ENCODE peak calls at places on chromosome X, in eight cellular contexts. F is kidney; Q is DND-41; U is upper lobe of right lung; J is HAP-1; D is stomach; K is IMR-90; P is CD8-positive, alpha-beta memory T cell. I is an unnamed sample. For H3K36me3, the result is how much of the 10 kb centered on the place peaks cover.

GRCh38 chrX:3576886-3577516 is 136.4 kb downstream of the PRKX start:
- DNase-seq in F (no peak), Q (no peak), U (no peak), J (no peak), D (no peak), K (peak), P (no peak), I (no peak)

GRCh38 chrX:43493751-43494150 is 162.3 kb upstream of the MAOA start:
- DNase-seq in F (no peak), Q (no peak), U (no peak), J (no peak), D (no peak), K (no peak), P (no peak), I (no peak)

GRCh38 chrX:131058136-131058868 is at the start of gene ARHGAP36:
- DNase-seq in F (no peak), Q (no peak), U (no peak), J (no peak), D (no peak), K (no peak), P (no peak), I (no peak)

GRCh38 chrX:16832301-16832700 is 37.9 kb downstream of the RBBP7 start:
- DNase-seq in F (no peak), Q (no peak), U (no peak), J (no peak), D (no peak), K (peak), P (no peak), I (no peak)

GRCh38 chrX:104681214-104681613 is 115.2 kb downstream of the IL1RAPL2 start:
- DNase-seq in F (no peak), Q (no peak), U (no peak), J (no peak), D (no peak), K (no peak), P (no peak), I (no peak)

GRCh38 chrX:129606918-129607317 is 47.8 kb downstream of the APLN start:
- DNase-seq in F (no peak), Q (peak), U (no peak), J (peak), D (peak), K (peak), P (peak), I (peak)

GRCh38 chrX:1564750-1565683 is 26.4 kb upstream of the AKAP17A start:
- DNase-seq in F (no peak), Q (peak), U (peak), J (no peak), D (peak), K (no peak), P (no peak), I (peak)

GRCh38 chrX:68568136-68568535 is 69.3 kb downstream of the YIPF6 start:
- DNase-seq in F (no peak), Q (no peak), U (no peak), J (no peak), D (no peak), K (no peak), P (no peak), I (no peak)

GRCh38 chrX:6187256-6187655 is 41.4 kb downstream of the NLGN4X start:
- DNase-seq in F (no peak), Q (no peak), U (no peak), J (no peak), D (no peak), K (no peak), P (no peak), I (no peak)

GRCh38 chrX:39261446-39262147 is 460.3 kb downstream of the MID1IP1 start:
- DNase-seq in F (no peak), Q (peak), U (no peak), J (peak), D (no peak), K (no peak), P (no peak), I (no peak)

GRCh38 chrX:129667412-129667811 is 12.7 kb upstream of the APLN start:
- DNase-seq in F (no peak), Q (no peak), U (no peak), J (no peak), D (no peak), K (no peak), P (no peak), I (no peak)

GRCh38 chrX:397575-397974 is 10.9 kb upstream of the PPP2R3B start:
- DNase-seq in F (no peak), Q (no peak), U (no peak), J (peak), D (no peak), K (peak), P (no peak), I (no peak)

GRCh38 chrX:115958687-115959359 is 211.7 kb upstream of the AGTR2 start:
- DNase-seq in F (no peak), Q (no peak), U (no peak), J (no peak), D (no peak), K (no peak), P (no peak), I (no peak)

GRCh38 chrX:31679861-31680260 is 608.0 kb upstream of the FTHL17 start:
- DNase-seq in F (no peak), Q (no peak), U (no peak), J (no peak), D (no peak), K (no peak), P (no peak), I (no peak)

GRCh38 chrX:136121788-136122187 is 25.5 kb upstream of the FHL1 start:
- DNase-seq in F (no peak), Q (no peak), U (no peak), J (no peak), D (no peak), K (no peak), P (no peak), I (no peak)

GRCh38 chrX:136126371-136126770 is 21.0 kb upstream of the FHL1 start:
- DNase-seq in F (no peak), Q (no peak), U (no peak), J (no peak), D (no peak), K (no peak), P (no peak), I (no peak)

GRCh38 chrX:136126892-136127406 is 20.4 kb upstream of the FHL1 start:
- DNase-seq in F (no peak), Q (no peak), U (no peak), J (no peak), D (no peak), K (peak), P (no peak), I (no peak)

GRCh38 chrX:136125106-136125505 is 22.2 kb upstream of the FHL1 start:
- DNase-seq in F (no peak), Q (no peak), U (no peak), J (no peak), D (no peak), K (no peak), P (no peak), I (no peak)

GRCh38 chrX:136122207-136122606 is 25.1 kb upstream of the FHL1 start:
- DNase-seq in F (no peak), Q (no peak), U (no peak), J (no peak), D (no peak), K (no peak), P (no peak), I (no peak)
- H3K36me3 ChIP-seq in F (under half), Q (under half), U (under half), J (under half), D (under half), K (under half), P (under half), I (under half)

DNA sequence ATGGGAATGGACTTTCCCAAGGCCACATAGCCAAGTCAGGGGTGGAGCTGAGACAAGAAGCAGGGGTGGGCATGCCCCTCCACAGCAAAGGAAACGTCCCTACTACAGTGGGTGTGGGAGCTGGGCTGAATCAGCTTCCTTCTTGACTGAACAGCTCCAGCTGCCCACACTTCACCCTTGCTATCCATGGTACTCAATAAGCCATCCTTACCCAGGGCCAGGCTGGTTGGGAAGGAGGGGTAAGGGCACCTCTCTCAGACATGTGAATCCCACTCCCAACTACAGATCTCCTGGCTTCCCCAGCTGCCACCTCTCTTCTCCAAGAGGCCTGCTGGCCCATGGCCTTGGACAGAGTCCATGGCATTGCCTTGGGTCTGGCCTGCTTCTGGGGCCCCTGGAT is 21.0 kb downstream of the LAS1L start:
- DNase-seq in F (no peak), Q (no peak), U (no peak), J (no peak), D (no peak), K (no peak), P (no peak), I (no peak)
- H3K36me3 ChIP-seq in F (under half), Q (half or more), U (under half), J (half or more), D (half or more), K (under half), P (under half), I (under half)

GRCh38 chrX:24728530-24728929 is 34.8 kb downstream of the POLA1 start:
- DNase-seq in F (no peak), Q (no peak), U (no peak), J (no peak), D (no peak), K (no peak), P (no peak), I (no peak)
- H3K36me3 ChIP-seq in F (under half), Q (half or more), U (under half), J (half or more), D (under half), K (under half), P (under half), I (under half)

GRCh38 chrX:47202877-47203276 is 9.2 kb downstream of the UBA1 start:
- DNase-seq in F (no peak), Q (no peak), U (no peak), J (no peak), D (no peak), K (no peak), P (no peak), I (no peak)
- H3K36me3 ChIP-seq in F (half or more), Q (half or more), U (half or more), J (half or more), D (half or more), K (half or more), P (half or more), I (half or more)

GRCh38 chrX:118565853-118566252 is 70.2 kb downstream of the DOCK11 start:
- DNase-seq in F (no peak), Q (no peak), U (no peak), J (no peak), D (no peak), K (no peak), P (no peak), I (no peak)

GRCh38 chrX:118569676-118570075 is 74.1 kb downstream of the DOCK11 start:
- DNase-seq in F (no peak), Q (no peak), U (no peak), J (no peak), D (no peak), K (no peak), P (no peak), I (no peak)

GRCh38 chrX:118562574-118563164 is 67.1 kb downstream of the DOCK11 start:
- DNase-seq in F (no peak), Q (no peak), U (no peak), J (no peak), D (no peak), K (no peak), P (no peak), I (no peak)

GRCh38 chrX:118564498-118564897 is 68.9 kb downstream of the DOCK11 start:
- DNase-seq in F (no peak), Q (no peak), U (no peak), J (no peak), D (no peak), K (no peak), P (no peak), I (no peak)

DNA sequence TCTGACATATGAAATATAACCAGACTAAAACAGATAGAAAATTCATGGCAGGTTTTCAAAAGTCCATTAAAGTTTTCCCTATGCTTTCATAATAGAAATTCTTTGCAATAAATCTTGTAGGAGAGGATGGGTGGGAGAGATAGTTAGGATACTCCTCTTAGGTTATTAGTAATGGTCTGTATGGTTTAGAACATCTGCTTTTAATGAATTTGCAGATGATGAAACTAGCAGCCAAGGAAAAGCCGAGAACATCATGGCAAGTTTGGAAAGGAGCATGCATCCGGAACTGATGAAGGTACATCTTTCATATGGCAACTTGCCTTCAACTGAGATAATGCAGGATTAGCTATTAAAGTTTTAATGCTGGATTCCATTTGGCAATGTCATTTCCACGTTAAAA is 70.7 kb downstream of the DOCK11 start:
- DNase-seq in F (no peak), Q (no peak), U (no peak), J (no peak), D (no peak), K (peak), P (no peak), I (no peak)
- H3K36me3 ChIP-seq in F (under half), Q (under half), U (under half), J (under half), D (under half), K (under half), P (under half), I (under half)

GRCh38 chrX:150038977-150039599 is 100.8 kb upstream of the EOLA2 start:
- DNase-seq in F (no peak), Q (no peak), U (no peak), J (no peak), D (no peak), K (peak), P (no peak), I (no peak)

GRCh38 chrX:150044556-150044955 is 106.3 kb upstream of the EOLA2 start:
- DNase-seq in F (no peak), Q (no peak), U (no peak), J (no peak), D (no peak), K (no peak), P (no peak), I (no peak)

GRCh38 chrX:150038356-150038755 is 100.1 kb upstream of the EOLA2 start:
- DNase-seq in F (no peak), Q (no peak), U (no peak), J (no peak), D (no peak), K (no peak), P (no peak), I (no peak)

GRCh38 chrX:150037041-150037440 is 98.8 kb upstream of the EOLA2 start:
- DNase-seq in F (no peak), Q (no peak), U (no peak), J (no peak), D (no peak), K (no peak), P (no peak), I (no peak)

GRCh38 chrX:150041208-150041607 is 102.9 kb upstream of the EOLA2 start:
- DNase-seq in F (no peak), Q (no peak), U (no peak), J (no peak), D (no peak), K (no peak), P (no peak), I (no peak)
- H3K36me3 ChIP-seq in F (under half), Q (under half), U (under half), J (under half), D (under half), K (under half), P (under half), I (under half)

GRCh38 chrX:47216393-47216925 is 2.0 kb upstream of the CDK16 start:
- DNase-seq in F (peak), Q (no peak), U (no peak), J (no peak), D (no peak), K (no peak), P (no peak), I (peak)

GRCh38 chrX:47214435-47215077 is 3.9 kb upstream of the CDK16 start:
- DNase-seq in F (peak), Q (no peak), U (no peak), J (no peak), D (no peak), K (no peak), P (no peak), I (peak)

GRCh38 chrX:47217121-47217851 is 1.2 kb upstream of the CDK16 start:
- DNase-seq in F (peak), Q (no peak), U (no peak), J (no peak), D (no peak), K (peak), P (peak), I (no peak)

GRCh38 chrX:47217852-47218279 is 615 bp upstream of the CDK16 start:
- DNase-seq in F (peak), Q (peak), U (peak), J (peak), D (peak), K (peak), P (peak), I (peak)

DNA sequence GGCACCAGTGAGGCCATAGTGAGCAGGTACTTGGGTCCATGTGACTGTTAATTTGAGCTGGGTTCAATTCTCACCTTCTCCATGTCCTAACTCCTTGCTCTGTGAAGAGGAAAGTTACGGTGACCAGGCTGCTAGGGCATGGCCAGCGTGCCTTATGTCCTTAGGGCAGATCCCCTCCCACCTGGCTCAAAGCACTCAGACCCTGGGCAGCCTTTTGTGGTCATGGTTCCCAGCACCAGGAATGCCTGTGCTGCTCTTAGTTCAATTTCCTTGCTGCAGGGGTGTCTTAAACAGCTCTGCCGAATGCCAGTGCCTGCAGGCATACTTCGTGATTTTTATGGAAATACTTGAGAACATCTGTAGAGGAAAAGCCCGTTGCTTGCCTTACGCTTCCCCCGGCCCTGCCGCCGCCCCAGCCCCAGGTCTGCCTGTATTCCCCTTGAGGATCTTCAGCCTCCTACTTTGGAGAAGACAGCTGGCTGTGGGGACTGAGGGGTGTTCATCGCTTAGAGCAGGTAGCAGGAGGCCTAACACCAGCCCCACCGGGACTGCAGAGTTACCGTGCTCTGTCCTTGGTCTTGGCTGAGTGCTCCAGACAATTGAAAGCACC is 3.1 kb upstream of the CDK16 start:
- DNase-seq in F (peak), Q (no peak), U (no peak), J (no peak), D (no peak), K (no peak), P (no peak), I (no peak)
- H3K36me3 ChIP-seq in F (under half), Q (half or more), U (under half), J (half or more), D (half or more), K (half or more), P (under half), I (under half)